ENCODE peak calls at places on chromosomes 1 and 21, in nine cellular contexts. N, C, S, Q, K, H, D, Z and I are unnamed samples.

GRCh38 chr1:180841460-180841859 is 71.2 kb upstream of the KIAA1614 start:
- DNase-seq in H (no peak), S (no peak), Q (no peak), Z (no peak), C (no peak), N (no peak), K (no peak), D (no peak), I (no peak)

GRCh38 chr1:88684482-88685238 is 587 bp downstream of the PKN2 start:
- DNase-seq in N (no peak), H (peak; percentile 91), D (peak; percentile 41), K (peak; percentile 47), S (peak; percentile 78), Z (peak; percentile 54), Q (peak; percentile 45), C (peak; percentile 27), I (peak; percentile 59)

GRCh38 chr1:99659755-99660210 is 13.9 kb downstream of the PALMD start:
- DNase-seq in Z (no peak), K (no peak), S (no peak), C (no peak), H (peak; percentile 31), Q (peak; percentile 52), D (no peak), N (no peak), I (no peak)

GRCh38 chr21:33266050-33266783 is at the start of gene IL10RB:
- DNase-seq in K (peak; percentile 46), Z (peak; percentile 81), S (peak; percentile 82), H (peak; percentile 92), Q (peak; percentile 39), C (peak; percentile 67), N (no peak), D (peak; percentile 60), I (peak; percentile 78)

GRCh38 chr1:201219481-201220387 is 29.1 kb downstream of the IGFN1 start:
- DNase-seq in N (no peak), Q (no peak), C (no peak), Z (no peak), H (no peak), K (no peak), D (no peak), S (no peak), I (no peak)

GRCh38 chr1:64320470-64320869 is 117.0 kb downstream of the UBE2U start:
- DNase-seq in K (peak; percentile 92), D (no peak), H (no peak), Z (no peak), N (no peak), S (no peak), Q (peak; percentile 18), C (no peak), I (no peak)

GRCh38 chr1:56133517-56134472 is 445.6 kb downstream of the PLPP3 start:
- DNase-seq in D (no peak), H (no peak), C (no peak), S (no peak), N (no peak), Z (no peak), K (no peak), Q (no peak), I (no peak)

GRCh38 chr1:28917757-28918118 is 3.4 kb downstream of the EPB41 start:
- DNase-seq in D (no peak), C (no peak), Z (no peak), N (no peak), K (no peak), S (no peak), Q (no peak), H (no peak), I (no peak)

GRCh38 chr1:150596095-150596892 is 16.9 kb upstream of the MCL1 start:
- DNase-seq in K (peak; percentile 24), C (no peak), N (no peak), H (no peak), S (no peak), Z (no peak), Q (peak; percentile 59), D (no peak), I (no peak)

GRCh38 chr1:2968471-2968881 is 52.8 kb upstream of the ACTRT2 start:
- DNase-seq in N (no peak), D (no peak), S (no peak), Z (no peak), K (no peak), H (peak; percentile 9), Q (no peak), C (no peak), I (no peak)

GRCh38 chr1:6427445-6428390 is 3.1 kb downstream of the ESPN start:
- DNase-seq in K (no peak), S (no peak), Z (no peak), H (no peak), Q (no peak), N (no peak), D (no peak), C (no peak), I (no peak)

GRCh38 chr1:193070942-193071341 is 11.5 kb downstream of the RO60 start:
- DNase-seq in Z (no peak), N (no peak), D (no peak), K (no peak), S (no peak), Q (no peak), H (peak; percentile 20), C (no peak), I (no peak)

GRCh38 chr1:153723687-153724086 is 4.2 kb upstream of the INTS3 start:
- DNase-seq in H (no peak), K (no peak), S (no peak), Q (no peak), N (no peak), D (no peak), C (no peak), Z (no peak), I (no peak)

GRCh38 chr1:228448372-228448771 is 31.7 kb upstream of the TRIM17 start:
- DNase-seq in D (no peak), Q (no peak), H (no peak), N (no peak), K (no peak), Z (no peak), S (no peak), C (no peak), I (no peak)

GRCh38 chr21:34878940-34879339 is 170.2 kb downstream of the RUNX1 start:
- DNase-seq in C (no peak), K (no peak), H (no peak), Q (no peak), Z (no peak), S (no peak), N (no peak), D (no peak), I (no peak)

GRCh38 chr1:31576201-31576669 is at the start of gene TINAGL1:
- DNase-seq in K (no peak), N (no peak), C (no peak), S (no peak), Z (peak; percentile 78), D (no peak), Q (no peak), H (peak; percentile 92), I (peak; percentile 69)

GRCh38 chr1:31576743-31577455 is 584 bp downstream of the TINAGL1 start:
- DNase-seq in N (no peak), S (no peak), K (no peak), D (no peak), Q (no peak), H (no peak), Z (no peak), C (no peak), I (peak; percentile 77)

GRCh38 chr1:31579374-31579773 is 3.1 kb downstream of the TINAGL1 start:
- DNase-seq in Q (no peak), Z (no peak), C (no peak), H (no peak), D (no peak), S (no peak), N (no peak), K (peak; percentile 47), I (no peak)

GRCh38 chr1:31575373-31576140 is 758 bp upstream of the TINAGL1 start:
- DNase-seq in H (peak; percentile 52), K (no peak), D (no peak), N (no peak), S (no peak), C (no peak), Q (no peak), Z (no peak), I (peak; percentile 57)

DNA sequence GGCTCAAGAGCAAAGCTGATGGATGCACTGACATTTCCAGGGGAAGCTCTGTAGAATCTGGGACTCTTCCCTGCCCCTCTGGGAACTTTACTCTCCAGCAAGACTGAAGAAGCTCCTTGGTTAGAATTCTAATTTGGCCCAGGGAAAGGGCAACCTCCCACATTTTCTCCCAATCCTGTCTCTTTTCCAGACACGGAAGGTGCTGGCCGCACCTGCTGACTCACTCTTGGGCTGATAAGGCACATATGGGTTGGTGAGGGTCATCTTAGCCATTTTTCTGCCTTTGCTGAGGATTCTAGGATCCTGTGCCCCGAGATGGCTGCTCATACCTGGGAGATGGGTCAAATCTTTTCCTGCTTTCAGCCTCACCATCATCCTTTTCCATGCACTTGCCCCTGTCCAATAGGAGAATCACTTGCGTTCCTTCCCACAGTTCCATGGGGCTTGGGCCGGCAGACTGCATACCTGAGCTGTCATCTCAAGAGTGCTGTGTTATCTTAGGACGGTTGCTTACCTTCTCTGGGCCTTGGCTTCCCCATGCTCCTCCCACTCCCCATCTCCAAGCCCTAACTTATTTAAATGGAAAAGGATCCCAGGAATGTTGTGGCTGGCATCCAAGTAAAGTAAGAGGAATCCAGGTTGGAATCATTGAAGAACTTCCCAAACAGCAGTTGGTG is 1.3 kb downstream of the TINAGL1 start:
- DNase-seq in Z (no peak), S (no peak), K (peak; percentile 33), D (no peak), C (no peak), N (no peak), Q (peak; percentile 52), H (peak; percentile 65), I (no peak)
- H3K4me3 ChIP-seq in Z (peak overlapping the region; percentile 94), S (peak overlapping the region; percentile 70), K (peak overlapping the region; percentile 32), D (no peak overlapping the region), C (peak overlapping the region; percentile 72), N (peak overlapping the region; percentile 89), Q (no peak overlapping the region), H (no peak overlapping the region), I (peak overlapping the region; percentile 46)

GRCh38 chr1:226004396-226004795 is 5.3 kb upstream of the SDE2 start:
- DNase-seq in Q (no peak), Z (no peak), N (no peak), H (no peak), S (no peak), C (no peak), K (no peak), D (no peak), I (no peak)
- H3K4me1 ChIP-seq in Q (peaks cover 2% of the 10 kb centered on the region), Z (peaks cover 31% of the 10 kb centered on the region), N (peaks cover 10% of the 10 kb centered on the region), H (peaks cover 29% of the 10 kb centered on the region), S (peaks cover 7% of the 10 kb centered on the region), C (peaks cover 10% of the 10 kb centered on the region), K (peaks cover 3% of the 10 kb centered on the region), D (peaks cover 54% of the 10 kb centered on the region), I (peaks cover 26% of the 10 kb centered on the region)

GRCh38 chr21:44311108-44311507 is 11.3 kb downstream of the PFKL start:
- DNase-seq in C (no peak), N (no peak), Q (no peak), S (no peak), H (no peak), K (no peak), Z (no peak), D (no peak), I (no peak)
- H3K4me3 ChIP-seq in C (no peak overlapping the region), N (no peak overlapping the region), Q (no peak overlapping the region), S (no peak overlapping the region), H (no peak overlapping the region), K (no peak overlapping the region), Z (no peak overlapping the region), D (no peak overlapping the region), I (no peak overlapping the region)

DNA sequence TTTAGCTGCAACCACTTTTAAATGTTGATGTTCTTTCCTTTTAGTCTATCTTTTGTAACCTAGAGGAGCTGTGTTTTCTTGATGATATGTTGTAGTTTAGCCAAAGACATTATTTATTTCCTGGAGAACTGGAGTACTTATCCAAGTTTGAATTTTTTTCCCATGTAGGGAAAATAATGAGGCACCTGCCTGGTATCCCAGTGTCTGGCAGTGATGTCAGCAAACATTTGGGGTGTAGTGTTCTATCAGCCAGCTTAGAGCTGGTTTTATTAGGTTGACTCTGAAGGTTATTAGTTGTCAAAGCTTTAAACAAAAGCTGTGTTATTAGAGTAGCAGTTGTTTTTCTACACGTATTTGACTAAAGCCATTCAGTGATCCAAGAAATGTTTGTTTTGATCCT is 3.2 kb downstream of the CTPS1 start:
- DNase-seq in S (no peak), D (no peak), K (no peak), N (no peak), Q (no peak), C (no peak), Z (no peak), H (no peak), I (no peak)
- H3K4me1 ChIP-seq in S (peaks cover 13% of the 10 kb centered on the region), D (peaks cover 16% of the 10 kb centered on the region), K (peaks cover 14% of the 10 kb centered on the region), N (peaks cover 43% of the 10 kb centered on the region), Q (peaks cover 30% of the 10 kb centered on the region), C (peaks cover 90% of the 10 kb centered on the region), Z (peaks cover 42% of the 10 kb centered on the region), H (peaks cover 23% of the 10 kb centered on the region), I (peaks cover 12% of the 10 kb centered on the region)